ENCODE peak calls at places on chromosomes 16 and 17, in five cellular contexts. D, G, S, I and C are unnamed samples.

GRCh38 chr16:73210686-73211085 is 162.8 kb upstream of the ZFHX3 start:
- DNase-seq in D (no peak), G (no peak), S (no peak), I (no peak), C (no peak)

GRCh38 chr17:32258383-32259121 is 7.1 kb upstream of the RHBDL3 start:
- DNase-seq in D (no peak), G (no peak), S (peak; percentile 55), I (no peak), C (no peak)

GRCh38 chr17:44758414-44759095 is at the start of gene ADAM11:
- DNase-seq in D (no peak), G (no peak), S (peak; percentile 16), I (no peak), C (no peak)

GRCh38 chr16:26645629-26646028 is 421.1 kb upstream of the C16orf82 start:
- DNase-seq in D (no peak), G (no peak), S (no peak), I (peak; percentile 19), C (peak; percentile 37)

GRCh38 chr17:14156689-14157088 is 80.0 kb downstream of the CDRT15 start:
- DNase-seq in D (no peak), G (peak; percentile 11), S (no peak), I (no peak), C (no peak)

GRCh38 chr16:31713945-31714898 is 159.4 kb upstream of the ZNF267 start:
- DNase-seq in D (no peak), G (peak; percentile 13), S (no peak), I (no peak), C (no peak)

GRCh38 chr17:4530799-4531730 is 24.1 kb downstream of the MYBBP1A start:
- DNase-seq in D (no peak), G (no peak), S (no peak), I (no peak), C (no peak)

GRCh38 chr16:85360323-85361277 is 248.3 kb upstream of the CIBAR2 start:
- DNase-seq in D (peak; percentile 89), G (no peak), S (peak; percentile 93), I (no peak), C (no peak)

GRCh38 chr16:57387598-57388354 is 15.5 kb downstream of the CX3CL1 start:
- DNase-seq in D (no peak), G (no peak), S (no peak), I (no peak), C (no peak)

GRCh38 chr16:79869304-79870015 is 268.9 kb upstream of the MAF start:
- DNase-seq in D (no peak), G (no peak), S (no peak), I (no peak), C (no peak)

GRCh38 chr17:30958187-30958586 is 12.7 kb upstream of the RNF135 start:
- DNase-seq in D (no peak), G (no peak), S (no peak), I (no peak), C (no peak)

GRCh38 chr17:55230716-55231115 is 34.0 kb upstream of the HLF start:
- DNase-seq in D (no peak), G (no peak), S (no peak), I (no peak), C (no peak)

GRCh38 chr16:83164816-83165215 is 538.0 kb downstream of the CDH13 start:
- DNase-seq in D (no peak), G (no peak), S (no peak), I (no peak), C (no peak)

GRCh38 chr16:68469728-68470460 is 21.6 kb upstream of the SMPD3 start:
- DNase-seq in D (no peak), G (no peak), S (no peak), I (no peak), C (no peak)

GRCh38 chr17:65799454-65799853 is 238.0 kb upstream of the AXIN2 start:
- DNase-seq in D (no peak), G (no peak), S (no peak), I (no peak), C (no peak)

GRCh38 chr16:55273356-55273755 is 50.6 kb upstream of the IRX6 start:
- DNase-seq in D (no peak), G (no peak), S (no peak), I (no peak), C (no peak)

GRCh38 chr16:180101-180920 is at the start of gene HBQ1:
- DNase-seq in D (no peak), G (peak; percentile 28), S (peak; percentile 28), I (peak; percentile 26), C (peak; percentile 58)

GRCh38 chr17:46736100-46736499 is 82.4 kb downstream of the WNT3 start:
- DNase-seq in D (no peak), G (no peak), S (no peak), I (no peak), C (no peak)